ENCODE peak calls at places on chromosomes 7 and 10, in seven cellular contexts. C, W, V, J, K, Q and P are unnamed samples.

GRCh38 chr7:147651601-147652000 is 939.0 kb upstream of the C7orf33 start:
- DNase-seq in C (no peak), W (no peak), V (no peak), J (no peak), K (no peak), Q (no peak), P (no peak)

GRCh38 chr7:34133983-34134782 is 228.8 kb downstream of the BMPER start:
- DNase-seq in C (peak; percentile 84), W (peak; percentile 18), V (peak; percentile 20), J (no peak), K (peak; percentile 50), Q (peak; percentile 64), P (no peak)

GRCh38 chr10:131202964-131203363 is 108.6 kb downstream of the TCERG1L start:
- DNase-seq in C (no peak), W (no peak), V (no peak), J (no peak), K (no peak), Q (no peak), P (no peak)

GRCh38 chr7:99372275-99373085 is 2.0 kb upstream of the ARPC1B start:
- DNase-seq in C (peak; percentile 47), W (peak; percentile 97), V (no peak), J (peak; percentile 72), K (no peak), Q (no peak), P (peak; percentile 76)

GRCh38 chr7:47180268-47180826 is 401.6 kb downstream of the TNS3 start:
- DNase-seq in C (peak; percentile 72), W (peak; percentile 49), V (peak; percentile 52), J (no peak), K (peak; percentile 33), Q (peak; percentile 66), P (no peak)

GRCh38 chr7:154746551-154746950 is 256.4 kb downstream of the PAXIP1 start:
- DNase-seq in C (no peak), W (no peak), V (no peak), J (no peak), K (no peak), Q (no peak), P (no peak)

GRCh38 chr7:98284335-98285036 is 3.0 kb downstream of the BRI3 start:
- DNase-seq in C (peak; percentile 42), W (peak; percentile 51), V (peak; percentile 84), J (peak; percentile 92), K (peak; percentile 50), Q (no peak), P (no peak)

GRCh38 chr10:112795067-112795466 is 155.0 kb upstream of the TCF7L2 start:
- DNase-seq in C (no peak), W (no peak), V (no peak), J (no peak), K (no peak), Q (no peak), P (no peak)

GRCh38 chr7:152668975-152669374 is 7.0 kb downstream of the XRCC2 start:
- DNase-seq in C (no peak), W (no peak), V (no peak), J (no peak), K (no peak), Q (no peak), P (no peak)

GRCh38 chr10:25895856-25896255 is 38.2 kb upstream of the MYO3A start:
- DNase-seq in C (no peak), W (no peak), V (no peak), J (no peak), K (no peak), Q (no peak), P (no peak)

GRCh38 chr7:45026984-45027773 is 27.2 kb downstream of the CCM2 start:
- DNase-seq in C (peak; percentile 64), W (peak; percentile 40), V (no peak), J (no peak), K (no peak), Q (no peak), P (no peak)

GRCh38 chr10:125157473-125157865 is 2.9 kb downstream of the CTBP2 start:
- DNase-seq in C (no peak), W (no peak), V (no peak), J (no peak), K (no peak), Q (no peak), P (no peak)

GRCh38 chr7:142908921-142909870 is 23.7 kb upstream of the TRPV6 start:
- DNase-seq in C (no peak), W (no peak), V (peak; percentile 44), J (no peak), K (no peak), Q (peak; percentile 70), P (peak; percentile 2)

DNA sequence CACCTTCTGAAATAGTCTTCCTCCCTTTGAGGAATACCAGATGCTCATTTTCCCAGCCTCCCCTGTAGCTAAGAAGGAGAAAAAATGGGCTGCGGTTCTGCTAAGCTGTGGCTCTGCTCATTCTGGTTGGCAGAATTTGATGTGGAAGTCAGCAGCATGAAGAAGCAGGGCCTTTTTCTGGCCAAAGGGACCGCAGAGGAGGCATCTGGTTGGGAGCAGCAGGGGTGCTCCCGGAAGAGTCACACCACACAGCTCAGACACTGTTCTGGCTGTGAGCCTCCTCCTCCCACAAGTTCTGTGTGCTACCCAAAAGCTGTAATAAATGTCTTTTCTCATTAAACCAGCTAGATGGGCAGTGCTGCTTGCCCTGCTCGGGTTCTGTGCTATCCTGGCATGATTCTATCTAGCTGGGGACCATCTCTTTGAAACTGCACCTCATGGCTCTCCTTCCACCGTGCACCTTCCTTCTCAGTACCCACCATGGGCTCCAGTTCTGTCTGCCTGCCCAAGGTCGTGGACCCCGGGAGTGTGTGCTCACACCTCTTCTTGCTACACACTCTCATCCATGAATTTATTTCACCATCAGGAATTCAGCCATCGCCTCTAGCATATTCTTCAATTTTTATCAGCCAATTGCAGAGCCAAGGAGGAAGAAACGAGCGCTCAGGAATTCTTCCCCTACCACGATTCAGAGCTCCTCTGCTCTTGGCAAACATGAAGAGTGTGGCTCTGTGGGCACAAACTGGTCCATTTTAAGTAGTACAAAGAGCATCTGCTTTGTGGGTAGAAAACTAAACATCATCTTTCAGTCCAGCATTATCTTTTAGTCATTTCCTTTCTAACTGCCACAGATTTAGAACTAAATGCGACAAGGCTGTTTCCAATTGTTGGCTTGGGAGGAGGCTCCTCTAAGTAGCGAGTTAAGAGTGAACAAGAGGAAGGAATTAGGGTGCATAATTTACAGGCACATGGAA is 76.9 kb downstream of the FAM171A1 start:
- DNase-seq in C (peak; percentile 25), W (no peak), V (no peak), J (no peak), K (peak; percentile 17), Q (no peak), P (no peak)
- H3K4me3 ChIP-seq in C (no peak overlapping the region), W (no peak overlapping the region), V (no peak overlapping the region), J (no peak overlapping the region), K (peak overlapping the region; percentile 6), Q (no peak overlapping the region), P (no peak overlapping the region)

DNA sequence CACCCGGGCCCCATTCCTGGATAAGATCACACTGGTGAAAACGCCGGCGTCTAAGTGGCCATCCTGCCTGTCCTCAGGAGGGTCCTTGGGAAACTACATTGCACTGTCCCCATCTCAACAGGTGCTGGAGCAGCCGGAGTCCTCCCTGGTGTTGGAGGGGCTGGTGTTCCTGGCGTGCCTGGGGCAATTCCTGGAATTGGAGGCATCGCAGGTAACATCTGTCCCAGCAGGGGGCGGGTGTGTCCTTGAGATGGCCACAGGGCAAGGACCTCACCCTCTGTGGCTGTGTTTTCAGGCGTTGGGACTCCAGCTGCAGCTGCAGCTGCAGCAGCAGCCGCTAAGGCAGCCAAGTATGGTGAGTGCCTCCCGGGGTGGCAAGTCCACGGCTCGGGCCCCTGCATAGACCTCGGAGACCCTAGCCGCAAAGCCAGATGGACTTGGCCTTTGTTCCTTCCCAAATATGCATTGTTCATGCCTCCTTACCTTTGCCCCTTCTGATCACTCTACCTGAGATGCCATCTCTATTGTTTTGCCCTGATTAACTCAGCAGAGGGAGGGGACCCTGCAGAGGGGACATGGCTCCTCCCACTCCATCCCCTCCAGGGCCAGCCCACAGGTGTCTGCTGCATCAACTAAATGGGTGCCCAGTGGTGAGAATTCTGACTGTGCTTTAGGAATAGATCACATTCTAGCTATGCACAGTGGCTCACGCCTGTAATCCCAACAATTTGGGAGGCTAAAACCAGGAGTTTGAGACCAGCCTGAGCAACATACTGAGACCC is 23.8 kb downstream of the ELN start:
- DNase-seq in C (no peak), W (peak; percentile 56), V (no peak), J (peak; percentile 54), K (no peak), Q (peak; percentile 52), P (no peak)
- TF ChIP-seq CTCF in C (peak; percentile 31), W (peak; percentile 84), V (peak; percentile 38), J (no peak), K (peak; percentile 35), Q (peak; percentile 42), P (peak; percentile 58)

GRCh38 chr7:8131694-8132605 is 130.0 kb downstream of the ICA1 start:
- DNase-seq in C (no peak), W (no peak), V (no peak), J (no peak), K (no peak), Q (no peak), P (no peak)
- H3K4me3 ChIP-seq in C (no peak overlapping the region), W (no peak overlapping the region), V (no peak overlapping the region), J (no peak overlapping the region), K (no peak overlapping the region), Q (no peak overlapping the region), P (no peak overlapping the region)

GRCh38 chr7:5543361-5543760 is 119.7 kb upstream of the TNRC18 start:
- DNase-seq in C (no peak), W (no peak), V (no peak), J (no peak), K (no peak), Q (no peak), P (no peak)

GRCh38 chr7:5545529-5545928 is 121.9 kb upstream of the TNRC18 start:
- DNase-seq in C (no peak), W (no peak), V (no peak), J (no peak), K (no peak), Q (no peak), P (no peak)

GRCh38 chr7:5546626-5547025 is 123.0 kb upstream of the TNRC18 start:
- DNase-seq in C (no peak), W (no peak), V (peak; percentile 91), J (no peak), K (no peak), Q (no peak), P (no peak)

GRCh38 chr7:5539013-5539411 is 115.4 kb upstream of the TNRC18 start:
- DNase-seq in C (no peak), W (no peak), V (no peak), J (no peak), K (no peak), Q (no peak), P (no peak)

DNA sequence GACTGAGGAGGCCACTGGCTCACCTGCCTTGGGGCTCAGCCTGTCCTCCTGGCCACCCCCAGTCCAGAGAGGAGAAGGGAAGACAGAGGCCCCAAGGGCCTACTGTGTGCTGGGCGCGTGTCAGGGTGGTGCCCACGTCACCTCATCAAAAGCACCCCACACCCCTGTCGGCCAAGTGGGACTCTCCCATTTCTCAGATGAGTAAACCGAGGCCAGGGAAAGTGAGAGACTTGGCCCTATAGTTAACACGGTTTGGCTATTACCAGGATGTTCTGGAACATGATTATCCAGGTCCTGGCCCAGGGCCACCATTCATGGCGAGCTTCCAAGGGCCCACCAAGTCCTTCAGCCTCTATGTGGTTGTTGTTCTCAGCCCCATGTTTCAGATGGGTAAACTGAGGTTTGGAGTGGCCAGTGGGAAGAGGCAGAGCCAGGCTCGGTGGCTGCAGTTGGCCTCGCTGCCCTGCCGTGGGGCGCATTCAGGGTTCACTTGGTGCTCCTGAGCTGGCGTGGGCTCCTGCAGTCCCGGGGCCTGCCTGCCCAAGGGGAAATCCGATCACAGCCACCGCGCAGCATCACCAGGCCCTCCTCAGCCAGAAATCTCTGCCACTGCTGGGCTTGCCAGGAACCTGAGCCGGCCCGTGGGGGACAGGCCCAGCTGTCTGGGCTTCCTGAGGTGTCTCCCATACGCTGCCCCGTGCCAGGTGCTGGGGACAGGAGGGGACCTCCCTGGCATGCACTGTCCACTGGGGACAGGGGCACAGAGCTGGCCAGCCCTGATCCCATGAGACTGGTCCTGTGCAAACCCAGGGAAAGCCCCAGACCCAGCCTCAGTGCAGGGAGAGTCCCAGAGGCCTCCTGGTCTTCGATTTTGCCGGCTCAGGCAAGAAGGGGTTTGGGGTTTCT is 117.7 kb upstream of the TNRC18 start:
- DNase-seq in C (no peak), W (no peak), V (no peak), J (no peak), K (no peak), Q (no peak), P (no peak)
- TF ChIP-seq CTCF in C (no peak), W (no peak), V (no peak), J (no peak), K (no peak), Q (no peak), P (no peak)